ENCODE peak calls at places on chromosomes 4 and X, in four cellular contexts. Z is HepG2, L is GM12891, A is H1. C is an unnamed sample.

GRCh38 chr4:53100801-53101581 is 238.9 kb downstream of the RASL11B start:
- DNase-seq in Z (no peak), L (no peak), A (no peak), C (no peak)

GRCh38 chrX:139823806-139824205 is 109.0 kb downstream of the ATP11C start:
- DNase-seq in Z (no peak), L (no peak), A (no peak), C (no peak)

GRCh38 chr4:102715057-102715456 is 45.7 kb downstream of the MANBA start:
- DNase-seq in Z (no peak), L (no peak), A (no peak), C (no peak)

GRCh38 chr4:153038493-153039311 is 102.6 kb downstream of the FHDC1 start:
- DNase-seq in Z (peak), L (no peak), A (no peak), C (no peak)

GRCh38 chr4:152118819-152119553 is 358.2 kb upstream of the GATB start:
- DNase-seq in Z (no peak), L (no peak), A (no peak), C (no peak)

GRCh38 chrX:16946971-16947562 is 609 bp downstream of the REPS2 start:
- DNase-seq in Z (no peak), L (no peak), A (no peak), C (no peak)

GRCh38 chr4:53321151-53321987 is 44.5 kb downstream of the SCFD2 start:
- DNase-seq in Z (no peak), L (no peak), A (no peak), C (no peak)

GRCh38 chrX:34300871-34301270 is 168.8 kb upstream of the FAM47A start:
- DNase-seq in Z (peak), L (no peak), A (no peak), C (no peak)

GRCh38 chr4:184826315-184827266 is 823 bp upstream of the ACSL1 start:
- DNase-seq in Z (no peak), L (peak), A (no peak), C (peak)

GRCh38 chrX:72050011-72050410 is 81.7 kb downstream of the RTL5 start:
- DNase-seq in Z (no peak), L (no peak), A (no peak), C (no peak)

GRCh38 chr4:150510176-150510875 is 71.6 kb upstream of the MAB21L2 start:
- DNase-seq in Z (no peak), L (no peak), A (no peak), C (no peak)

GRCh38 chr4:185276036-185276435 is 66.6 kb downstream of the SNX25 start:
- DNase-seq in Z (no peak), L (no peak), A (no peak), C (no peak)

GRCh38 chr4:141686146-141686775 is 49.9 kb downstream of the IL15 start:
- DNase-seq in Z (no peak), L (no peak), A (no peak), C (no peak)

GRCh38 chr4:133623847-133624246 is 474.8 kb downstream of the PCDH10 start:
- DNase-seq in Z (no peak), L (no peak), A (no peak), C (no peak)

GRCh38 chr4:10336471-10336870 is 120.8 kb downstream of the ZNF518B start:
- DNase-seq in Z (no peak), L (no peak), A (no peak), C (no peak)

GRCh38 chr4:137861682-137862081 is 329.4 kb upstream of the PCDH18 start:
- DNase-seq in Z (no peak), L (no peak), A (no peak), C (no peak)

GRCh38 chr4:179352221-179352620 is 1910.0 kb upstream of the AGA start:
- DNase-seq in Z (no peak), L (no peak), A (no peak), C (no peak)

GRCh38 chr4:55553442-55553841 is 6.7 kb upstream of the CLOCK start:
- DNase-seq in Z (peak), L (no peak), A (peak), C (no peak)

GRCh38 chr4:6855692-6856297 is 53.8 kb upstream of the TBC1D14 start:
- DNase-seq in Z (peak), L (no peak), A (no peak), C (peak)

GRCh38 chrX:82127228-82128123 is 925.6 kb downstream of the SH3BGRL start:
- DNase-seq in Z (no peak), L (no peak), A (no peak), C (no peak)

GRCh38 chrX:53456254-53456653 is 22.1 kb upstream of the HSD17B10 start:
- DNase-seq in Z (no peak), L (no peak), A (no peak), C (no peak)

GRCh38 chr4:169625886-169626285 is 5.5 kb downstream of the CLCN3 start:
- DNase-seq in Z (no peak), L (no peak), A (no peak), C (no peak)

GRCh38 chr4:137425281-137425680 is 107.0 kb downstream of the PCDH18 start:
- DNase-seq in Z (no peak), L (no peak), A (no peak), C (no peak)

GRCh38 chrX:275476-275966 is 5.7 kb upstream of the PLCXD1 start:
- DNase-seq in Z (no peak), L (no peak), A (peak), C (no peak)

GRCh38 chr4:121380448-121381147 is at the start of gene QRFPR:
- DNase-seq in Z (no peak), L (no peak), A (peak), C (peak)

GRCh38 chr4:183388777-183389176 is 55.7 kb upstream of the CDKN2AIP start:
- DNase-seq in Z (no peak), L (no peak), A (no peak), C (no peak)

GRCh38 chr4:73608677-73609594 is 11.3 kb downstream of the RASSF6 start:
- DNase-seq in Z (peak), L (no peak), A (no peak), C (no peak)

GRCh38 chr4:39626913-39627312 is 11.8 kb downstream of the SMIM14 start:
- DNase-seq in Z (no peak), L (no peak), A (no peak), C (no peak)

GRCh38 chr4:37503231-37503630 is 182.9 kb downstream of the RELL1 start:
- DNase-seq in Z (no peak), L (no peak), A (no peak), C (no peak)

GRCh38 chrX:39953879-39954278 is 143.9 kb downstream of the BCOR start:
- DNase-seq in Z (peak), L (no peak), A (no peak), C (no peak)

GRCh38 chr4:173530326-173531062 is 465 bp upstream of the HAND2 start:
- DNase-seq in Z (no peak), L (no peak), A (no peak), C (no peak)

GRCh38 chr4:65416875-65417274 is 253.4 kb downstream of the EPHA5 start:
- DNase-seq in Z (no peak), L (no peak), A (no peak), C (no peak)

GRCh38 chrX:102154218-102154860 is 1.4 kb downstream of the BEX5 start:
- DNase-seq in Z (no peak), L (no peak), A (peak), C (no peak)

GRCh38 chr4:80072607-80073361 is at the start of gene ANTXR2:
- DNase-seq in Z (peak), L (peak), A (peak), C (peak)
- TF ChIP-seq POLR2A in Z (peak), L (no peak), A (no peak), C (peak)

GRCh38 chr4:119977546-119977945 is 89.1 kb downstream of the MAD2L1 start:
- DNase-seq in Z (no peak), L (no peak), A (no peak), C (no peak)
- TF ChIP-seq POLR2AphosphoS5 in Z (no peak), L (no peak), A (no peak), C (no peak)

DNA sequence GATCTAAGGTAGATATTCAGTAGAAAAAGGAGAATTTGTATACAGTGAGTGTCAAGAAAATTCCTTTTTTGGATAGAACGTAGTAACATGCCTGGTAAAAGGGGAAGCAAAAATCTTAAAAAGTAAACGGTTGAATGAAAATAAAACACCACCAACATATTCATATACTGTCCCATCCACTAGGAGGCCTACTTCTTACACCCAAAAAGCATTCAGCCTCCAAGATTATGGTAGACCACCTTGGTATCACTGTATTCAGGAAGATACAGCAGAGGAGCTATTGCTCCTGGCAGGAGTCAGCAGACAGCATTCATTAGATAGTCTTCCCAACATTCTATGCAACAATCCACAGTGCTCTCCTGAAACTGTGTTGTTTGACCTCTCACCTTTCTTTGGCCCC is 274.6 kb upstream of the MAGEB2 start:
- DNase-seq in Z (no peak), L (no peak), A (no peak), C (no peak)
- TF ChIP-seq TAF1 in Z (no peak), L (no peak), A (no peak), C (no peak)

DNA sequence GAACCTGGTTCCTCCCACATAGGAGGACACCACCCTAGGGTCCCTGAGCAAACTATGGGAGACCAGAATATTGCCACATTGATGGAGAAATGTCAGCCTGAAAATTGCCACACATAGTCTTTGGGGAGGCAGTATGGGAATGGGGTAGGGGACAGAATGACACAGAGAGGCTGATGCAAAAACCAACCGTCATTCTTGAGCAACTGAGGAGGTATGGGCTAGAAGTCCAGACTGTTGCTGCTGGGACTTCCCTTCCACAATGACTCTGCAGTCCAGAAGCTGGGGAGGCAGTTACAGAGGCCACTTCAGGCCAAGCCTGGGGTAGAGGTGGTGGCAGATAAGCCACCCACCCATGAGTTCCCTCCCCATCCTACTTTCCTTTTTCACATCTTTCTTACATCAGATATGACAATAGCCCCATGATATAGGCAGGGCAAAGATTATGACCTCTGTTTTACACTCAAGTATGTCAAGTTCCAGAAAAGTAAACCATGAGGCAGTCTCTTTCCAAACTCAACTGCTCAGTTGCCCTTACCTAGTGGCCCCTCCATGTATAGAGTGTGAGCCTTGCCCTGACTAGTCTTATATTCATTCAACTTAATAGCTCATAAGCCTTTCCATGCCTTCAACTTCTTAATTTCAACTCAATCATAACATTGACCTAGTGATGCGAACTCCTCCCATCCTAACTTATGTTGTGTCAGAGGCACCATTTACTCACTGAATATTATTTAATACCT is 41.7 kb downstream of the VSIG4 start:
- DNase-seq in Z (no peak), L (no peak), A (no peak), C (no peak)
- TF ChIP-seq POLR2A in Z (no peak), L (no peak), A (no peak), C (no peak)

DNA sequence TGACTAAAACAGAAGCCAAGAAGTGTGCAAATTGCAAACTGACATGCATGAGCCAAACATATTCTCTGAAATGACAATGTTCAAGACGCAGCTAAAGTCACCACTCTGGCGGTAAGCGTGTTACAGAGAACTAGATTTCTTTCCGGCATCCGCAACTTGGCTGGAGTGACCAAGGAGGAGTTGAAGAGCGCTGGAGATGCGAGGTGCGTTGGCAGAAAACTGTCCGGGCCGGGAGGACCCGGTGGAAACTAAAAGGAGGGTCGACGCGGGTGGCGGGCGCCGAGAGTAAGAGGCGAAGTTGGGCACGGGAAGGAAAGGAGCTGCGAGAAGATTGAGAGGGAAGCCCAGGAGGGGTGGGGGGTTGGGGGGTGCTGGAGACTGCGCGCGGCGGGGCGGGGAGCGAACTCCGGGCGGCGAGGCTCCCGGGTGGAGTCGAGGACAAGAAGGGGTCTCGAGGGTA is 807 bp downstream of the SEL1L3 start:
- DNase-seq in Z (no peak), L (no peak), A (peak), C (no peak)
- TF ChIP-seq POLR2AphosphoS5 in Z (no peak), L (no peak), A (no peak), C (no peak)

DNA sequence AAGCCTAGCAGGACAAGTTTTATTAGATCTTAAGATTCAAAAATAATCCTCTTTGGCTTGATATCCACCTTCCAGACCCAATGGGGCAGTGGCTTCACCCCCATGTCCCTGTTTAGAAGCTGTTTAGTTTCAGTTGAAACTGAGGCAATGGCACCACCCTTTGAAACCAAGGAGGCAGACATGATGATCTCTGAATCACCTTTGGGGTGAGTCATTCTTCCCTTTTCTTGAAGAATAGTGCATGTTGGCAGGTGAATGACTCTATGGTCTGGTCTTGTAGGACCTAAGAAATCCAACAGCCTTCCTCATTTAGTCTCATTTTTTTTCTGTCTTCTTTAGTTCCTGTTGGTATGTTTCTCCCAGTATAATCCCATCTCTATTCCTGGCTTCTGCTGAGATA is 29.5 kb upstream of the BMP15 start:
- DNase-seq in Z (no peak), L (no peak), A (no peak), C (no peak)
- TF ChIP-seq TAF1 in Z (no peak), L (no peak), A (no peak), C (no peak)

DNA sequence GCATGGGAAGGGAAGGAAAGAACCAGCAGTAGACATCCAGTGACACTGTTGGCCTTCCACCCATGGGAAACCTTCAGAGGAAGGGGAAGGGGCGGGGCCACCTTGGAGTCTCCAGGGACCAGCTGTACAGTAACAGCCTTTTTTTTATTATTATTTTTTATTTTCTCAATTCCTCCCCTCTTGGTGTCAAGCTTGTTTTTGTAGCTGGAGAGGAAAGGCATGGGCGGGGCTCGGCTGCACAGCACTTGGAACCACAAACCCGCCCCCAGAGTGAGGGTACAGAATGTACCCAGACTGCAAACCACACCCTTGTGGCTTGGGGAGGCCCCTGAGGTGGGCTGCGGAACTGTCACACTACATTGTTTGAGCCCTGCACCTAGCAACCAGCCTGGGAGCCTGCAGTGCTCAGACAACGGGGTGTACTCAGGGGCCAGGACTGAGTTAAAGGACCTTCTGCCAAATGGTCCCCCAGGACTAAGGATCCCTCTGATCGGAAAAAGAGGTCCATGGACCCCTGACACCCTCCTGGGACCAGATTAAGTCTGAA is 45.7 kb downstream of the PRPS1 start:
- DNase-seq in Z (no peak), L (no peak), A (no peak), C (peak)
- TF ChIP-seq POLR2A in Z (no peak), L (no peak), A (no peak), C (no peak)

GRCh38 chr4:8315343-8316250 is 46.0 kb downstream of the HTRA3 start:
- DNase-seq in Z (peak), L (no peak), A (peak), C (no peak)
- TF ChIP-seq POLR2AphosphoS5 in Z (no peak), L (no peak), A (no peak), C (no peak)

GRCh38 chrX:130726661-130727060 is 176.3 kb downstream of the ENOX2 start:
- DNase-seq in Z (no peak), L (no peak), A (no peak), C (no peak)
- TF ChIP-seq TAF1 in Z (no peak), L (no peak), A (no peak), C (no peak)

C was measured in GM12892.